ENCODE peak calls at places on chromosome 5, in four cellular contexts. U is mammary epithelial cell, P is GM23248, R is neural progenitor cell. X is an unnamed sample. For H3K4me1, the result is how much of the 10 kb centered on the place peaks cover.

GRCh38 chr5:78597858-78598415 is 50.6 kb downstream of the LHFPL2 start:
- DNase-seq in U (peak), P (peak), R (no peak), X (no peak)

GRCh38 chr5:40601198-40601868 is 78.4 kb upstream of the PTGER4 start:
- DNase-seq in U (peak), P (no peak), R (no peak), X (no peak)

GRCh38 chr5:53023969-53024368 is 34.8 kb downstream of the ITGA2 start:
- DNase-seq in U (peak), P (peak), R (no peak), X (no peak)

GRCh38 chr5:119501671-119502179 is 49.4 kb downstream of the HSD17B4 start:
- DNase-seq in U (no peak), P (no peak), R (no peak), X (no peak)

GRCh38 chr5:157267766-157268480 is 2.0 kb downstream of the CYFIP2 start:
- DNase-seq in U (no peak), P (no peak), R (no peak), X (no peak)

GRCh38 chr5:137582218-137582617 is 83.1 kb upstream of the SPOCK1 start:
- DNase-seq in U (no peak), P (no peak), R (no peak), X (no peak)

GRCh38 chr5:94181940-94182339 is 436.5 kb downstream of the KIAA0825 start:
- DNase-seq in U (no peak), P (peak), R (peak), X (no peak)

GRCh38 chr5:172082180-172082579 is 75.7 kb upstream of the FBXW11 start:
- DNase-seq in U (no peak), P (no peak), R (no peak), X (no peak)

GRCh38 chr5:80275347-80275746 is 19.5 kb upstream of the SERINC5 start:
- DNase-seq in U (no peak), P (peak), R (peak), X (no peak)
- H3K9ac ChIP-seq in U (no peak), P (no peak), R (no peak), X (no peak)

DNA sequence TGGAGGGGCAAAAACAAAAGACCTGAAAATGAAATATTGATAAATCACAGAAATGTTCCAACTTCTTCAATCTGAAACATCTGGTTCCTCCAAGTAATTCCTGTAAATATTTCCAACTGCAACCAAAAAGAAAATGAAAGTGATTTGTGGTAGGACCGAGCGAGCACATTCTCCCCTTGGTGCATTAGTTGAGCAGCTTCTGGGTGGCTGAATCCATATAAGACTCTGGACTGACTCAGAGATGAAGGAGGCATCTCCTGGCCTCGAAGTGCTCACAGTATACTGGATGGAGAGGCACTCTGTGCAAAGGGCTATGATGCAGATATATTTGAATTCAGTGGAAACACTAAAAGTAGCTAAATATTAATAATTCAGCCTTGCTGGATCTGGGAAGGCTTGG is 265.0 kb downstream of the MARCHF11 start:
- DNase-seq in U (no peak), P (peak), R (no peak), X (no peak)
- H3K4me3 ChIP-seq in U (no peak), P (peak), R (no peak), X (no peak)

GRCh38 chr5:141783599-141784296 is 94.5 kb downstream of the PCDH1 start:
- DNase-seq in U (peak), P (no peak), R (peak), X (peak)
- H3K4me1 ChIP-seq in U (under half), P (under half), R (under half), X (under half)

GRCh38 chr5:139474815-139475791 is 4.3 kb downstream of the SMIM33 start:
- DNase-seq in U (no peak), P (peak), R (no peak), X (no peak)

GRCh38 chr5:139470821-139471300 is at the start of gene SMIM33:
- DNase-seq in U (no peak), P (no peak), R (no peak), X (no peak)

GRCh38 chr5:139473105-139473504 is 2.3 kb downstream of the SMIM33 start:
- DNase-seq in U (no peak), P (no peak), R (peak), X (no peak)

GRCh38 chr5:139473565-139473964 is 2.8 kb downstream of the SMIM33 start:
- DNase-seq in U (peak), P (peak), R (no peak), X (peak)

GRCh38 chr5:139472410-139473030 is 1.7 kb downstream of the SMIM33 start:
- DNase-seq in U (no peak), P (no peak), R (no peak), X (no peak)
- H3K9ac ChIP-seq in U (no peak), P (no peak), R (no peak), X (no peak)

GRCh38 chr5:120703923-120704445 is 239.9 kb downstream of the PRR16 start:
- DNase-seq in U (no peak), P (no peak), R (peak), X (no peak)

GRCh38 chr5:120706877-120707276 is 242.8 kb downstream of the PRR16 start:
- DNase-seq in U (no peak), P (no peak), R (no peak), X (no peak)
- H3K4me3 ChIP-seq in U (no peak), P (no peak), R (no peak), X (no peak)

GRCh38 chr5:170262061-170262764 is 29.4 kb downstream of the C5orf58 start:
- DNase-seq in U (no peak), P (no peak), R (no peak), X (no peak)

GRCh38 chr5:170265527-170265926 is 32.0 kb downstream of the LCP2 start:
- DNase-seq in U (no peak), P (peak), R (peak), X (no peak)

GRCh38 chr5:170266570-170267379 is 30.8 kb downstream of the LCP2 start:
- DNase-seq in U (no peak), P (no peak), R (peak), X (no peak)

GRCh38 chr5:170267431-170268152 is 30.0 kb downstream of the LCP2 start:
- DNase-seq in U (peak), P (peak), R (peak), X (peak)

GRCh38 chr5:170263906-170264305 is 31.1 kb downstream of the C5orf58 start:
- DNase-seq in U (no peak), P (no peak), R (no peak), X (no peak)
- H3K4me1 ChIP-seq in U (under half), P (under half), R (half or more), X (under half)

GRCh38 chr5:140647042-140647341 is 438 bp downstream of the NDUFA2 start:
- DNase-seq in U (no peak), P (peak), R (no peak), X (no peak)
- H3K9ac ChIP-seq in U (peak), P (peak), R (peak), X (peak)

GRCh38 chr5:135602882-135603721 is 24.3 kb upstream of the CXCL14 start:
- DNase-seq in U (no peak), P (no peak), R (peak), X (peak)

GRCh38 chr5:135606431-135606830 is 27.6 kb upstream of the CXCL14 start:
- DNase-seq in U (no peak), P (no peak), R (peak), X (no peak)

GRCh38 chr5:135608361-135608760 is 29.6 kb upstream of the CXCL14 start:
- DNase-seq in U (no peak), P (no peak), R (no peak), X (peak)

GRCh38 chr5:135604046-135604445 is 25.3 kb upstream of the CXCL14 start:
- DNase-seq in U (no peak), P (no peak), R (no peak), X (no peak)

DNA sequence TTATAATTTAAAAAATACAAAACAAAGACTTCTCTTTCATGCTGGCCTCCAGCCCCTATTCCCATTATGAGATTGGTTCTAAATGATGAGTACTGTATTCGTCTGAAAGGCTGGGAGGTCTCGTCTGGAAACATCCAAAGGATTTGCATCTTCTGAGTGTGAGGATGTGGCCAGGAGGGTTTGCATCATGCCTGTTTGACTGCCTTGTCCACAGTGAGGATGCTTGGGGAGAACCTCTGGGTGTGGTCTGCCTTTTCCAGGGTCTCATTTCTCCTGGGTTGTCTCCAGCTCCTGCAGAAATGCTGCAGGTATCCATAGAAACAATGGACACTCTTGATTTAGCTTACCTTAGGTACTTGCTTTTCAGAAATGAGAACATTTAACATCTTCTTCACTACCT is 26.4 kb upstream of the CXCL14 start:
- DNase-seq in U (no peak), P (no peak), R (no peak), X (no peak)
- H3K4me3 ChIP-seq in U (no peak), P (no peak), R (no peak), X (no peak)

GRCh38 chr5:149416977-149417713 is 38.1 kb upstream of the IL17B start:
- DNase-seq in U (no peak), P (no peak), R (no peak), X (no peak)
- H3K4me1 ChIP-seq in U (under half), P (under half), R (under half), X (under half)

GRCh38 chr5:102152906-102153787 is 142.9 kb downstream of the SLCO4C1 start:
- DNase-seq in U (peak), P (peak), R (peak), X (no peak)
- H3K9ac ChIP-seq in U (no peak), P (no peak), R (no peak), X (no peak)

X was measured in keratinocyte.